ENCODE peak calls at places on chromosomes 5 and 9, in four cellular contexts. One of them, this sample, is unnamed.

GRCh38 chr5:33523208-33523771 is 82.5 kb downstream of the TARS1 start:
- DNase-seq in mammary epithelial cell: peak
- DNase-seq in fibroblast of mammary gland: no peak
- DNase-seq in PC-9: no peak
- DNase-seq in this sample: no peak

GRCh38 chr9:69131682-69132081 is 42.4 kb upstream of the TJP2 start:
- DNase-seq in mammary epithelial cell: peak
- DNase-seq in PC-9: no peak
- DNase-seq in fibroblast of mammary gland: peak
- DNase-seq in this sample: peak

GRCh38 chr5:78554595-78554994 is 94.0 kb downstream of the LHFPL2 start:
- DNase-seq in fibroblast of mammary gland: no peak
- DNase-seq in mammary epithelial cell: no peak
- DNase-seq in PC-9: no peak
- DNase-seq in this sample: no peak

GRCh38 chr5:171953860-171954701 is 52.4 kb downstream of the FBXW11 start:
- DNase-seq in fibroblast of mammary gland: peak
- DNase-seq in mammary epithelial cell: peak
- DNase-seq in PC-9: peak
- DNase-seq in this sample: peak

GRCh38 chr5:51559390-51559789 is 176.1 kb downstream of the ISL1 start:
- DNase-seq in mammary epithelial cell: no peak
- DNase-seq in fibroblast of mammary gland: no peak
- DNase-seq in PC-9: no peak
- DNase-seq in this sample: no peak

GRCh38 chr5:31270396-31270795 is 76.9 kb downstream of the CDH6 start:
- DNase-seq in PC-9: no peak
- DNase-seq in mammary epithelial cell: no peak
- DNase-seq in fibroblast of mammary gland: peak
- DNase-seq in this sample: peak

GRCh38 chr5:43649256-43649655 is 46.3 kb downstream of the NNT start:
- DNase-seq in PC-9: peak
- DNase-seq in fibroblast of mammary gland: peak
- DNase-seq in mammary epithelial cell: no peak
- DNase-seq in this sample: no peak

GRCh38 chr9:127893392-127893791 is 6.0 kb downstream of the ST6GALNAC6 start:
- DNase-seq in fibroblast of mammary gland: no peak
- DNase-seq in mammary epithelial cell: no peak
- DNase-seq in PC-9: no peak
- DNase-seq in this sample: no peak

GRCh38 chr5:17157916-17158529 is 59.4 kb upstream of the BASP1 start:
- DNase-seq in mammary epithelial cell: peak
- DNase-seq in fibroblast of mammary gland: peak
- DNase-seq in PC-9: no peak
- DNase-seq in this sample: no peak

GRCh38 chr9:79946718-79947117 is 375.0 kb downstream of the TLE4 start:
- DNase-seq in mammary epithelial cell: no peak
- DNase-seq in PC-9: no peak
- DNase-seq in fibroblast of mammary gland: no peak
- DNase-seq in this sample: no peak

GRCh38 chr9:111158375-111158774 is 120.1 kb upstream of the LPAR1 start:
- DNase-seq in fibroblast of mammary gland: peak
- DNase-seq in PC-9: no peak
- DNase-seq in mammary epithelial cell: no peak
- DNase-seq in this sample: no peak

GRCh38 chr5:68499952-68500351 is 284.4 kb downstream of the PIK3R1 start:
- DNase-seq in fibroblast of mammary gland: peak
- DNase-seq in mammary epithelial cell: no peak
- DNase-seq in PC-9: no peak
- DNase-seq in this sample: no peak

GRCh38 chr5:74164725-74165226 is 475.8 kb downstream of the ENC1 start:
- DNase-seq in fibroblast of mammary gland: peak
- DNase-seq in mammary epithelial cell: no peak
- DNase-seq in PC-9: no peak
- DNase-seq in this sample: no peak

GRCh38 chr9:82356131-82356530 is 367.6 kb downstream of the SPATA31D1 start:
- DNase-seq in mammary epithelial cell: no peak
- DNase-seq in PC-9: no peak
- DNase-seq in fibroblast of mammary gland: no peak
- DNase-seq in this sample: no peak

GRCh38 chr9:73132034-73132776 is 19.5 kb upstream of the ANXA1 start:
- DNase-seq in fibroblast of mammary gland: peak
- DNase-seq in PC-9: peak
- DNase-seq in mammary epithelial cell: peak
- DNase-seq in this sample: peak

GRCh38 chr5:98796197-98796972 is 22.9 kb downstream of the RGMB start:
- DNase-seq in mammary epithelial cell: peak
- DNase-seq in fibroblast of mammary gland: peak
- DNase-seq in PC-9: peak
- DNase-seq in this sample: peak

GRCh38 chr5:66415208-66415607 is 181.0 kb upstream of the MAST4 start:
- DNase-seq in PC-9: no peak
- DNase-seq in mammary epithelial cell: no peak
- DNase-seq in fibroblast of mammary gland: peak
- DNase-seq in this sample: no peak

GRCh38 chr5:73274121-73274520 is 101.1 kb downstream of the TMEM174 start:
- DNase-seq in PC-9: no peak
- DNase-seq in mammary epithelial cell: no peak
- DNase-seq in fibroblast of mammary gland: no peak
- DNase-seq in this sample: no peak

GRCh38 chr9:23483566-23483965 is 342.5 kb downstream of the ELAVL2 start:
- DNase-seq in PC-9: no peak
- DNase-seq in fibroblast of mammary gland: no peak
- DNase-seq in mammary epithelial cell: no peak
- DNase-seq in this sample: no peak

GRCh38 chr9:4986783-4987182 is 1.7 kb downstream of the JAK2 start:
- DNase-seq in mammary epithelial cell: no peak
- DNase-seq in PC-9: no peak
- DNase-seq in fibroblast of mammary gland: no peak
- DNase-seq in this sample: no peak

GRCh38 chr5:110054240-110054639 is 364.5 kb downstream of the MAN2A1 start:
- DNase-seq in PC-9: no peak
- DNase-seq in fibroblast of mammary gland: peak
- DNase-seq in mammary epithelial cell: peak
- DNase-seq in this sample: peak
- TF ChIP-seq CTCF in PC-9: no peak
- TF ChIP-seq CTCF in fibroblast of mammary gland: peak
- TF ChIP-seq CTCF in mammary epithelial cell: peak
- TF ChIP-seq CTCF in this sample: no peak

GRCh38 chr9:88532320-88532719 is 2.7 kb upstream of the NXNL2 start:
- DNase-seq in mammary epithelial cell: no peak
- DNase-seq in PC-9: no peak
- DNase-seq in fibroblast of mammary gland: peak
- DNase-seq in this sample: no peak
- TF ChIP-seq CTCF in mammary epithelial cell: no peak
- TF ChIP-seq CTCF in PC-9: no peak
- TF ChIP-seq CTCF in fibroblast of mammary gland: no peak
- TF ChIP-seq CTCF in this sample: no peak

GRCh38 chr9:91676042-91676441 is 252.4 kb upstream of the NFIL3 start:
- DNase-seq in PC-9: peak
- DNase-seq in mammary epithelial cell: peak
- DNase-seq in fibroblast of mammary gland: no peak
- DNase-seq in this sample: peak
- TF ChIP-seq CTCF in PC-9: peak
- TF ChIP-seq CTCF in mammary epithelial cell: peak
- TF ChIP-seq CTCF in fibroblast of mammary gland: no peak
- TF ChIP-seq CTCF in this sample: peak

DNA sequence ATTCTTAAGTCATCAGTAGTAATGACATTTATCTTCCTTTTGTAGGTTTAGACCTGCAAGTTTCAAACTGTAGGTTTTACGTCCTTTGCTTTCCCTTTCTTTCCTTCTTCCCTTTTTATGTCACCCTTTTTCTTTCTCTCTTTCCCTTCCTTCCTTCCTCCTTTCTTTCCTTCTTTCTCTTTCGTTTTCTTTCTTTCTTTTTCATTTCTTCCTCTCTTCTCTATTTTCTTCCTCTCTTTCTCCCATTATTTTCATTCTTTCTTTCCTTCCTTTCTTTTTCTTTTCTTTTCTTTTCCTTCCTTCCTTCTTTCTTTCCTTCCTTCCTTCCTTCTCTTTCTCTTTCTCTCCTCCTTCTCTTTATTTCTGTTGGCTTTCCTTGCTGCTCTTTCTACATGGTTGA is 59.9 kb downstream of the WDR36 start:
- DNase-seq in PC-9: no peak
- DNase-seq in mammary epithelial cell: no peak
- DNase-seq in fibroblast of mammary gland: no peak
- DNase-seq in this sample: no peak
- TF ChIP-seq CTCF in PC-9: no peak
- TF ChIP-seq CTCF in mammary epithelial cell: no peak
- TF ChIP-seq CTCF in fibroblast of mammary gland: no peak
- TF ChIP-seq CTCF in this sample: no peak

GRCh38 chr9:78781681-78782080 is 484.8 kb downstream of the PSAT1 start:
- DNase-seq in mammary epithelial cell: peak
- DNase-seq in PC-9: no peak
- DNase-seq in fibroblast of mammary gland: no peak
- DNase-seq in this sample: no peak
- TF ChIP-seq CTCF in mammary epithelial cell: peak
- TF ChIP-seq CTCF in PC-9: no peak
- TF ChIP-seq CTCF in fibroblast of mammary gland: no peak
- TF ChIP-seq CTCF in this sample: no peak

GRCh38 chr5:39599721-39600431 is 175.1 kb upstream of the DAB2 start:
- DNase-seq in mammary epithelial cell: peak
- DNase-seq in fibroblast of mammary gland: peak
- DNase-seq in PC-9: peak
- DNase-seq in this sample: no peak
- TF ChIP-seq CTCF in mammary epithelial cell: peak
- TF ChIP-seq CTCF in fibroblast of mammary gland: peak
- TF ChIP-seq CTCF in PC-9: peak
- TF ChIP-seq CTCF in this sample: peak